ENCODE peak calls at places on chromosomes 2 and 18, in ten cellular contexts. One of them, this sample, is unnamed.

GRCh38 chr2:176089843-176090395 is 2.6 kb upstream of the HOXD13 start:
- DNase-seq in CD8-positive, alpha-beta T cell: no peak
- DNase-seq in ovary: no peak
- DNase-seq in neural progenitor cell: no peak
- DNase-seq in uterus: no peak
- DNase-seq in H7: no peak
- DNase-seq in Caco-2: no peak
- DNase-seq in CD8-positive, alpha-beta memory T cell: no peak
- DNase-seq in astrocyte of the spinal cord: no peak
- DNase-seq in GM12865: no peak
- DNase-seq in this sample: no peak

GRCh38 chr2:12721571-12722444 is 5.1 kb downstream of the TRIB2 start:
- DNase-seq in astrocyte of the spinal cord: peak
- DNase-seq in H7: no peak
- DNase-seq in ovary: no peak
- DNase-seq in neural progenitor cell: peak
- DNase-seq in CD8-positive, alpha-beta T cell: no peak
- DNase-seq in GM12865: peak
- DNase-seq in uterus: no peak
- DNase-seq in Caco-2: no peak
- DNase-seq in CD8-positive, alpha-beta memory T cell: no peak
- DNase-seq in this sample: no peak

GRCh38 chr2:127620867-127621266 is 25.1 kb upstream of the GPR17 start:
- DNase-seq in neural progenitor cell: no peak
- DNase-seq in Caco-2: no peak
- DNase-seq in CD8-positive, alpha-beta T cell: no peak
- DNase-seq in astrocyte of the spinal cord: no peak
- DNase-seq in GM12865: no peak
- DNase-seq in uterus: no peak
- DNase-seq in CD8-positive, alpha-beta memory T cell: no peak
- DNase-seq in H7: peak
- DNase-seq in ovary: no peak
- DNase-seq in this sample: no peak

GRCh38 chr2:187964742-187965141 is 326.9 kb upstream of the GULP1 start:
- DNase-seq in GM12865: no peak
- DNase-seq in neural progenitor cell: no peak
- DNase-seq in CD8-positive, alpha-beta memory T cell: no peak
- DNase-seq in H7: no peak
- DNase-seq in astrocyte of the spinal cord: peak
- DNase-seq in Caco-2: no peak
- DNase-seq in ovary: no peak
- DNase-seq in CD8-positive, alpha-beta T cell: no peak
- DNase-seq in uterus: no peak
- DNase-seq in this sample: no peak

GRCh38 chr2:144854596-144854995 is 334.7 kb upstream of the ZEB2 start:
- DNase-seq in CD8-positive, alpha-beta T cell: no peak
- DNase-seq in astrocyte of the spinal cord: no peak
- DNase-seq in neural progenitor cell: no peak
- DNase-seq in GM12865: no peak
- DNase-seq in H7: no peak
- DNase-seq in uterus: no peak
- DNase-seq in Caco-2: no peak
- DNase-seq in CD8-positive, alpha-beta memory T cell: no peak
- DNase-seq in ovary: no peak
- DNase-seq in this sample: no peak

GRCh38 chr2:45288532-45288931 is 279.3 kb upstream of the SIX2 start:
- DNase-seq in CD8-positive, alpha-beta T cell: no peak
- DNase-seq in ovary: no peak
- DNase-seq in Caco-2: no peak
- DNase-seq in CD8-positive, alpha-beta memory T cell: no peak
- DNase-seq in neural progenitor cell: no peak
- DNase-seq in uterus: no peak
- DNase-seq in GM12865: peak
- DNase-seq in H7: no peak
- DNase-seq in astrocyte of the spinal cord: peak
- DNase-seq in this sample: no peak

GRCh38 chr2:38557217-38557616 is 45.5 kb downstream of the HNRNPLL start:
- DNase-seq in uterus: no peak
- DNase-seq in astrocyte of the spinal cord: no peak
- DNase-seq in Caco-2: no peak
- DNase-seq in neural progenitor cell: no peak
- DNase-seq in H7: no peak
- DNase-seq in GM12865: no peak
- DNase-seq in CD8-positive, alpha-beta memory T cell: no peak
- DNase-seq in CD8-positive, alpha-beta T cell: no peak
- DNase-seq in ovary: no peak
- DNase-seq in this sample: no peak

GRCh38 chr2:74767618-74768017 is 66.3 kb upstream of the HK2 start:
- DNase-seq in H7: no peak
- DNase-seq in ovary: no peak
- DNase-seq in GM12865: no peak
- DNase-seq in CD8-positive, alpha-beta T cell: no peak
- DNase-seq in Caco-2: no peak
- DNase-seq in neural progenitor cell: no peak
- DNase-seq in astrocyte of the spinal cord: no peak
- DNase-seq in uterus: no peak
- DNase-seq in CD8-positive, alpha-beta memory T cell: no peak
- DNase-seq in this sample: no peak

GRCh38 chr2:127763776-127764175 is 47.2 kb downstream of the WDR33 start:
- DNase-seq in CD8-positive, alpha-beta T cell: no peak
- DNase-seq in GM12865: no peak
- DNase-seq in astrocyte of the spinal cord: no peak
- DNase-seq in Caco-2: no peak
- DNase-seq in ovary: no peak
- DNase-seq in uterus: no peak
- DNase-seq in CD8-positive, alpha-beta memory T cell: no peak
- DNase-seq in neural progenitor cell: no peak
- DNase-seq in H7: no peak
- DNase-seq in this sample: no peak

GRCh38 chr2:63790913-63791312 is 50.8 kb upstream of the UGP2 start:
- DNase-seq in GM12865: no peak
- DNase-seq in uterus: peak
- DNase-seq in CD8-positive, alpha-beta memory T cell: no peak
- DNase-seq in Caco-2: no peak
- DNase-seq in H7: no peak
- DNase-seq in CD8-positive, alpha-beta T cell: no peak
- DNase-seq in astrocyte of the spinal cord: peak
- DNase-seq in neural progenitor cell: no peak
- DNase-seq in ovary: no peak
- DNase-seq in this sample: no peak

GRCh38 chr2:174794851-174795374 is 30.6 kb upstream of the CHRNA1 start:
- DNase-seq in GM12865: peak
- DNase-seq in CD8-positive, alpha-beta T cell: no peak
- DNase-seq in H7: no peak
- DNase-seq in astrocyte of the spinal cord: peak
- DNase-seq in ovary: no peak
- DNase-seq in neural progenitor cell: no peak
- DNase-seq in Caco-2: no peak
- DNase-seq in uterus: no peak
- DNase-seq in CD8-positive, alpha-beta memory T cell: no peak
- DNase-seq in this sample: no peak

GRCh38 chr2:66496680-66497420 is 61.9 kb downstream of the MEIS1 start:
- DNase-seq in H7: no peak
- DNase-seq in neural progenitor cell: no peak
- DNase-seq in GM12865: no peak
- DNase-seq in CD8-positive, alpha-beta memory T cell: no peak
- DNase-seq in astrocyte of the spinal cord: no peak
- DNase-seq in ovary: no peak
- DNase-seq in Caco-2: no peak
- DNase-seq in CD8-positive, alpha-beta T cell: no peak
- DNase-seq in uterus: no peak
- DNase-seq in this sample: no peak
- H3K4me3 ChIP-seq in H7: no peak
- H3K4me3 ChIP-seq in neural progenitor cell: no peak
- H3K4me3 ChIP-seq in GM12865: no peak
- H3K4me3 ChIP-seq in CD8-positive, alpha-beta memory T cell: no peak
- H3K4me3 ChIP-seq in astrocyte of the spinal cord: no peak
- H3K4me3 ChIP-seq in ovary: no peak
- H3K4me3 ChIP-seq in Caco-2: no peak
- H3K4me3 ChIP-seq in CD8-positive, alpha-beta T cell: no peak
- H3K4me3 ChIP-seq in uterus: no peak
- H3K4me3 ChIP-seq in this sample: no peak

GRCh38 chr2:199527071-199527470 is 69.3 kb upstream of the SATB2 start:
- DNase-seq in ovary: no peak
- DNase-seq in neural progenitor cell: no peak
- DNase-seq in uterus: no peak
- DNase-seq in CD8-positive, alpha-beta T cell: no peak
- DNase-seq in Caco-2: no peak
- DNase-seq in H7: no peak
- DNase-seq in astrocyte of the spinal cord: no peak
- DNase-seq in CD8-positive, alpha-beta memory T cell: no peak
- DNase-seq in GM12865: no peak
- DNase-seq in this sample: no peak

GRCh38 chr2:199524689-199525574 is 67.2 kb upstream of the SATB2 start:
- DNase-seq in neural progenitor cell: no peak
- DNase-seq in uterus: no peak
- DNase-seq in CD8-positive, alpha-beta memory T cell: no peak
- DNase-seq in Caco-2: peak
- DNase-seq in GM12865: no peak
- DNase-seq in astrocyte of the spinal cord: no peak
- DNase-seq in H7: no peak
- DNase-seq in CD8-positive, alpha-beta T cell: no peak
- DNase-seq in ovary: no peak
- DNase-seq in this sample: no peak
- H3K4me3 ChIP-seq in neural progenitor cell: no peak
- H3K4me3 ChIP-seq in uterus: no peak
- H3K4me3 ChIP-seq in CD8-positive, alpha-beta memory T cell: no peak
- H3K4me3 ChIP-seq in Caco-2: no peak
- H3K4me3 ChIP-seq in GM12865: no peak
- H3K4me3 ChIP-seq in astrocyte of the spinal cord: no peak
- H3K4me3 ChIP-seq in H7: no peak
- H3K4me3 ChIP-seq in CD8-positive, alpha-beta T cell: no peak
- H3K4me3 ChIP-seq in ovary: no peak
- H3K4me3 ChIP-seq in this sample: no peak

GRCh38 chr18:39773656-39774055 is 2181.4 kb upstream of the PIK3C3 start:
- DNase-seq in CD8-positive, alpha-beta T cell: no peak
- DNase-seq in astrocyte of the spinal cord: peak
- DNase-seq in neural progenitor cell: no peak
- DNase-seq in CD8-positive, alpha-beta memory T cell: no peak
- DNase-seq in uterus: no peak
- DNase-seq in ovary: no peak
- DNase-seq in GM12865: no peak
- DNase-seq in Caco-2: no peak
- DNase-seq in H7: no peak
- DNase-seq in this sample: no peak
- H3K4me3 ChIP-seq in CD8-positive, alpha-beta T cell: no peak
- H3K4me3 ChIP-seq in astrocyte of the spinal cord: no peak
- H3K4me3 ChIP-seq in neural progenitor cell: no peak
- H3K4me3 ChIP-seq in CD8-positive, alpha-beta memory T cell: no peak
- H3K4me3 ChIP-seq in uterus: no peak
- H3K4me3 ChIP-seq in ovary: no peak
- H3K4me3 ChIP-seq in GM12865: no peak
- H3K4me3 ChIP-seq in Caco-2: no peak
- H3K4me3 ChIP-seq in H7: no peak
- H3K4me3 ChIP-seq in this sample: no peak

DNA sequence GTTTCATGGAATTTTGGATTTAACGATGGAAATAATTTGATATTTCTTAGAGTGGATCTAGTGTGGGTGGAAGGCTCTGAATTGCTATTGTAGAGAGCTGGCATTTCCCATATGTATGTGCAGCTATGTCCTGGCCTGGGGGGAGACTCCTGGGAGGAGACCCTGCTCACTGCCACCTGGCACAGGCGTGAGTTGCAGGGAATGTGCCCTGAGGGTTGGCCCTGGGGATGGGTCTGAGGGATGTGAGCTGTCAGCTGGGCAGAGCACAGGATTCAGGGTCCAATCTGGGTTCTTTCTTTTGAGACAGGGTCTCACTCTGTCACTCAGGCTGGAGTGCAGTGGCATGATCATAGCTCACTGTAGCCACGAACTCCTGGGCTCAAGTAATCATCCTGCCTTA is 120.2 kb downstream of the CLIP4 start:
- DNase-seq in uterus: no peak
- DNase-seq in ovary: no peak
- DNase-seq in GM12865: no peak
- DNase-seq in neural progenitor cell: no peak
- DNase-seq in astrocyte of the spinal cord: no peak
- DNase-seq in Caco-2: no peak
- DNase-seq in CD8-positive, alpha-beta memory T cell: no peak
- DNase-seq in H7: no peak
- DNase-seq in CD8-positive, alpha-beta T cell: no peak
- DNase-seq in this sample: no peak
- H3K4me3 ChIP-seq in uterus: no peak
- H3K4me3 ChIP-seq in ovary: no peak
- H3K4me3 ChIP-seq in GM12865: no peak
- H3K4me3 ChIP-seq in neural progenitor cell: no peak
- H3K4me3 ChIP-seq in astrocyte of the spinal cord: no peak
- H3K4me3 ChIP-seq in Caco-2: no peak
- H3K4me3 ChIP-seq in CD8-positive, alpha-beta memory T cell: no peak
- H3K4me3 ChIP-seq in H7: no peak
- H3K4me3 ChIP-seq in CD8-positive, alpha-beta T cell: no peak
- H3K4me3 ChIP-seq in this sample: no peak

GRCh38 chr2:7771781-7772180 is 854.6 kb downstream of the RNF144A start:
- DNase-seq in neural progenitor cell: no peak
- DNase-seq in Caco-2: no peak
- DNase-seq in CD8-positive, alpha-beta memory T cell: no peak
- DNase-seq in astrocyte of the spinal cord: no peak
- DNase-seq in H7: no peak
- DNase-seq in ovary: no peak
- DNase-seq in CD8-positive, alpha-beta T cell: no peak
- DNase-seq in GM12865: no peak
- DNase-seq in uterus: no peak
- DNase-seq in this sample: no peak

GRCh38 chr2:7777668-7778067 is 860.5 kb downstream of the RNF144A start:
- DNase-seq in CD8-positive, alpha-beta T cell: no peak
- DNase-seq in astrocyte of the spinal cord: no peak
- DNase-seq in Caco-2: no peak
- DNase-seq in neural progenitor cell: no peak
- DNase-seq in ovary: no peak
- DNase-seq in GM12865: no peak
- DNase-seq in H7: no peak
- DNase-seq in uterus: no peak
- DNase-seq in CD8-positive, alpha-beta memory T cell: no peak
- DNase-seq in this sample: no peak

GRCh38 chr2:7774481-7774880 is 857.3 kb downstream of the RNF144A start:
- DNase-seq in Caco-2: no peak
- DNase-seq in CD8-positive, alpha-beta T cell: no peak
- DNase-seq in uterus: no peak
- DNase-seq in astrocyte of the spinal cord: no peak
- DNase-seq in GM12865: peak
- DNase-seq in ovary: no peak
- DNase-seq in neural progenitor cell: no peak
- DNase-seq in H7: no peak
- DNase-seq in CD8-positive, alpha-beta memory T cell: no peak
- DNase-seq in this sample: no peak

GRCh38 chr2:7773362-7773973 is 856.3 kb downstream of the RNF144A start:
- DNase-seq in Caco-2: no peak
- DNase-seq in neural progenitor cell: no peak
- DNase-seq in CD8-positive, alpha-beta memory T cell: peak
- DNase-seq in H7: no peak
- DNase-seq in CD8-positive, alpha-beta T cell: no peak
- DNase-seq in ovary: no peak
- DNase-seq in uterus: no peak
- DNase-seq in astrocyte of the spinal cord: no peak
- DNase-seq in GM12865: peak
- DNase-seq in this sample: peak

DNA sequence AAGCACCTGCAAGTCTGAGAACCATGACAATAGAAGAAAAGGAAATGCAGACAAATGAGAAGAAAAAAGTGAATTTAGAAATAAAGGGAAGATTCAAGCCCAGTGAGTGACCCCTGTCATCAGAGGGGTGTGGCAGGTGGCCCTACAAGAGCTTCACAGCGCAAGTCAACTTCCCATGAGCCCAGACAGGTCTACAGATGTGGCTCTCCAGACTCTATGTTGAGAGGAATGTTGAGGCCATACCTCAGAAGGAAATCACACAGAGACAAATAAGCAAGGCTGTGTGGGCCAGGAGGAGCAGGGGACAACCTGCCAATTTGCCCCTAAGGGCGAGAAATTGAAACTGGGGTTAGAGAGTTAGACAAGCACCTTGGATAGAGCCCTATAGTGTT is 856.8 kb downstream of the RNF144A start:
- DNase-seq in Caco-2: no peak
- DNase-seq in uterus: no peak
- DNase-seq in astrocyte of the spinal cord: no peak
- DNase-seq in CD8-positive, alpha-beta T cell: no peak
- DNase-seq in H7: no peak
- DNase-seq in neural progenitor cell: no peak
- DNase-seq in GM12865: no peak
- DNase-seq in ovary: no peak
- DNase-seq in CD8-positive, alpha-beta memory T cell: no peak
- DNase-seq in this sample: no peak
- H3K4me3 ChIP-seq in Caco-2: no peak
- H3K4me3 ChIP-seq in uterus: no peak
- H3K4me3 ChIP-seq in astrocyte of the spinal cord: no peak
- H3K4me3 ChIP-seq in CD8-positive, alpha-beta T cell: no peak
- H3K4me3 ChIP-seq in H7: no peak
- H3K4me3 ChIP-seq in neural progenitor cell: no peak
- H3K4me3 ChIP-seq in GM12865: no peak
- H3K4me3 ChIP-seq in ovary: no peak
- H3K4me3 ChIP-seq in CD8-positive, alpha-beta memory T cell: no peak
- H3K4me3 ChIP-seq in this sample: no peak